ENCODE peak calls at places on chromosomes 4 and X, in eight cellular contexts. O is A549, F is prostate gland, V is stomach, H is HCT116, G is gastrocnemius medialis, Q is ovary, U is H1. M is an unnamed sample. For H3K4me1, the result is how much of the 10 kb centered on the place peaks cover.

GRCh38 chrX:151902813-151903591 is 9.7 kb upstream of the MAGEA4 start:
- DNase-seq in H (peak), F (peak), Q (no peak), U (no peak), V (no peak), O (peak), G (peak), M (no peak)

GRCh38 chr4:10625130-10625529 is 59.4 kb downstream of the CLNK start:
- DNase-seq in Q (no peak), U (no peak), V (peak), G (no peak), F (no peak), O (no peak), H (no peak), M (no peak)

GRCh38 chrX:623599-624323 is 6.8 kb upstream of the SHOX start:
- DNase-seq in F (no peak), Q (no peak), V (no peak), O (no peak), G (no peak), H (no peak), U (no peak), M (no peak)

GRCh38 chrX:53330331-53330730 is 48.9 kb upstream of the IQSEC2 start:
- DNase-seq in Q (no peak), U (no peak), G (no peak), V (no peak), F (no peak), H (no peak), O (no peak), M (no peak)

GRCh38 chr4:41526628-41527027 is 11.3 kb upstream of the LIMCH1 start:
- DNase-seq in G (no peak), F (no peak), U (no peak), O (no peak), Q (no peak), H (no peak), V (no peak), M (no peak)

GRCh38 chr4:121030711-121031110 is 41.6 kb downstream of the NDNF start:
- DNase-seq in U (no peak), O (no peak), G (no peak), V (no peak), F (no peak), H (no peak), Q (no peak), M (no peak)

GRCh38 chr4:71468086-71468485 is 129.3 kb downstream of the SLC4A4 start:
- DNase-seq in Q (no peak), V (no peak), U (no peak), G (no peak), O (no peak), F (no peak), H (no peak), M (no peak)

GRCh38 chr4:54902261-54902660 is 223.1 kb downstream of the KDR start:
- DNase-seq in U (no peak), G (no peak), V (no peak), F (peak), O (no peak), Q (no peak), H (no peak), M (no peak)

GRCh38 chr4:5554376-5554775 is 154.0 kb downstream of the EVC2 start:
- DNase-seq in U (no peak), G (no peak), Q (no peak), V (no peak), H (no peak), O (no peak), F (no peak), M (no peak)

GRCh38 chr4:110092646-110093045 is 105.8 kb downstream of the ELOVL6 start:
- DNase-seq in H (no peak), V (no peak), G (no peak), O (no peak), Q (no peak), F (no peak), U (no peak), M (no peak)

GRCh38 chrX:142938793-142939192 is 86.9 kb upstream of the SPANXN4 start:
- DNase-seq in Q (no peak), V (no peak), F (no peak), U (no peak), O (no peak), G (no peak), H (no peak), M (no peak)

GRCh38 chr4:55770662-55771061 is 48.9 kb upstream of the EXOC1L start:
- DNase-seq in V (no peak), Q (no peak), U (no peak), G (no peak), F (no peak), H (no peak), O (no peak), M (no peak)

GRCh38 chr4:53019485-53020382 is 157.6 kb downstream of the RASL11B start:
- DNase-seq in G (no peak), Q (no peak), V (no peak), U (no peak), H (no peak), O (peak), F (no peak), M (no peak)

GRCh38 chr4:173520921-173521473 is 9.0 kb downstream of the HAND2 start:
- DNase-seq in H (no peak), G (no peak), O (no peak), V (no peak), F (no peak), U (no peak), Q (no peak), M (no peak)
- H3K4me1 ChIP-seq in H (under half), G (under half), O (under half), V (under half), F (under half), U (under half), Q (under half), M (under half)

DNA sequence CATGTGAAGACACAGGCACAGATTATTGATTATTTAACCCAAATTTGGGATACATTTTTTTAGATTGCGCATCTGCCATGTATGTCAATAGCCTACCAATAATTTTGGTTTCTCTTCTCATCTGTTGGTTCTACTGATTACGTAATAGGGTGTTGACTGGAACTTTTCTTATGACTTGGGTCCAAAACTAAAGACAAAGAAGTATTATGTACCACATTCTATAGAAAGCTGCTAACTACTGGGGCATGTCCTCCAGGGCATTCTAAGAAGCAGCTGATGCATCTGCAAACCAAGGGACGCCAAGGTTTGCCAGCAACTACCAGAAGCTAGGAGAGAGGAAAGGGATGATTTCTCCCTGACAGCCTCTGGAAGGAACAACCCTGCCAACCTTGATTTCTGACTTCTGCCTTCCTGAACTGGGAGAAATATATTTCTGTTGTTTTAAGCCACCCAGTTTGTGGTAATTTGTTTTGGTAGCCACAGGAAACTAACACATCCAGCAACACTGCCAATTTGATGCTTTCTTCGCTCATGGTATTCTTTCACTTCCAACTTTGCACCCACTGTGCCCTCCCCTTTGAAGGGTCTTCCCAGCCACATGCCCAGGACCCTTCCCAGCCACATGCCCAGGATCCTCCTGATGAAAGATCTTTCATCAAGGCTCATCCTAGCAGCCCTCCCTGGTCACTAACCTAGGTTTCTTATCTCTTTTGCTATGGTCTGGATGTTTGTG is 15.9 kb upstream of the TLR1 start:
- DNase-seq in G (no peak), Q (no peak), O (no peak), F (no peak), V (no peak), U (no peak), H (no peak), M (no peak)
- TF ChIP-seq POLR2A in G (no peak), Q (no peak), O (no peak), F (no peak), V (no peak), U (no peak), H (no peak), M (no peak)

GRCh38 chr4:1195109-1195671 is 22.8 kb upstream of the SPON2 start:
- DNase-seq in F (no peak), H (no peak), Q (peak), G (no peak), V (peak), U (no peak), O (no peak), M (peak)

GRCh38 chr4:1196421-1197183 is 24.2 kb upstream of the SPON2 start:
- DNase-seq in H (no peak), U (no peak), Q (peak), F (no peak), G (no peak), O (no peak), V (peak), M (no peak)

GRCh38 chr4:1198070-1198844 is 25.9 kb upstream of the SPON2 start:
- DNase-seq in G (peak), H (no peak), U (no peak), O (no peak), V (peak), F (no peak), Q (peak), M (peak)

GRCh38 chr4:1194028-1194900 is 21.9 kb upstream of the SPON2 start:
- DNase-seq in Q (peak), O (no peak), F (no peak), H (no peak), U (no peak), V (peak), G (no peak), M (peak)

GRCh38 chr4:1195894-1196401 is 23.6 kb upstream of the SPON2 start:
- DNase-seq in F (no peak), U (no peak), O (no peak), G (no peak), Q (peak), H (no peak), V (no peak), M (no peak)
- H3K4me1 ChIP-seq in F (under half), U (under half), O (under half), G (under half), Q (under half), H (under half), V (half or more), M (half or more)

GRCh38 chr4:8158710-8159521 is at the start of gene ABLIM2:
- DNase-seq in U (peak), V (peak), H (peak), G (peak), O (peak), Q (peak), F (peak), M (peak)
- TF ChIP-seq POLR2A in U (no peak), V (no peak), H (peak), G (peak), O (peak), Q (peak), F (peak), M (no peak)

GRCh38 chr4:85452073-85452764 is 22.7 kb upstream of the ARHGAP24 start:
- DNase-seq in V (no peak), U (no peak), G (no peak), F (no peak), H (no peak), Q (no peak), O (no peak), M (no peak)
- H3K4me1 ChIP-seq in V (under half), U (under half), G (under half), F (under half), H (under half), Q (under half), O (under half), M (under half)

M was measured in upper lobe of left lung.